ENCODE peak calls at places on chromosomes 12 and 14, in five cellular contexts. W, H, P, K and X are unnamed samples.

GRCh38 chr14:34539407-34540180 is at the start of gene EAPP:
- DNase-seq in K (no peak), H (peak; percentile 98), W (peak; percentile 98), P (peak; percentile 96), X (peak; percentile 98)

GRCh38 chr12:111761706-111762105 is 5.0 kb upstream of the ALDH2 start:
- DNase-seq in W (no peak), K (no peak), P (no peak), H (no peak), X (no peak)

GRCh38 chr14:90774316-90774715 is 41.9 kb downstream of the TTC7B start:
- DNase-seq in K (no peak), H (no peak), P (no peak), W (no peak), X (no peak)

GRCh38 chr14:23171251-23171975 is 12.0 kb downstream of the SLC7A8 start:
- DNase-seq in H (peak; percentile 85), W (peak; percentile 47), P (no peak), K (no peak), X (peak; percentile 47)

GRCh38 chr12:25558566-25558965 is 5.5 kb upstream of the LMNTD1 start:
- DNase-seq in H (no peak), K (no peak), W (no peak), P (no peak), X (no peak)

GRCh38 chr12:3000548-3001275 is 41.5 kb downstream of the TEAD4 start:
- DNase-seq in H (no peak), P (no peak), K (no peak), W (no peak), X (no peak)

GRCh38 chr14:95255487-95255886 is 64.2 kb downstream of the CLMN start:
- DNase-seq in H (peak; percentile 40), W (peak; percentile 69), P (no peak), K (no peak), X (no peak)

GRCh38 chr12:124413915-124414314 is 119.0 kb downstream of the RFLNA start:
- DNase-seq in P (no peak), K (no peak), H (no peak), W (no peak), X (no peak)

GRCh38 chr14:101405931-101406330 is 155.4 kb upstream of the DIO3 start:
- DNase-seq in W (no peak), H (no peak), P (no peak), K (no peak), X (no peak)